ENCODE peak calls at places on chromosome 16, in eight cellular contexts. P, V, I, Y, M, N, U and F are unnamed samples.
A peak's percentile ranks its signal among the peaks of the same experiment; 100 is the strongest.

GRCh38 chr16:20884240-20884556 is 16.0 kb downstream of the DCUN1D3 start:
- DNase-seq in U (no peak), Y (no peak), M (no peak), V (no peak), I (no peak), P (peak; percentile 24), N (no peak), F (peak; percentile 36)

GRCh38 chr16:88904676-88905365 is 38.4 kb upstream of the PABPN1L start:
- DNase-seq in N (no peak), I (no peak), V (no peak), Y (no peak), U (no peak), M (no peak), P (no peak), F (no peak)

GRCh38 chr16:50011707-50012106 is 13.3 kb upstream of the CNEP1R1 start:
- DNase-seq in U (no peak), Y (no peak), M (no peak), I (no peak), P (no peak), N (no peak), V (no peak), F (no peak)

GRCh38 chr16:29645699-29646187 is 17.3 kb upstream of the SPN start:
- DNase-seq in P (no peak), U (no peak), M (no peak), Y (no peak), I (no peak), V (no peak), N (no peak), F (no peak)

GRCh38 chr16:23920446-23920845 is 84.7 kb downstream of the PRKCB start:
- DNase-seq in Y (no peak), N (no peak), I (no peak), U (no peak), V (no peak), P (no peak), M (no peak), F (no peak)

GRCh38 chr16:67884-68789 is 4.3 kb downstream of the RHBDF1 start:
- DNase-seq in M (no peak), I (no peak), P (no peak), U (no peak), V (no peak), Y (no peak), N (peak; percentile 81), F (no peak)

GRCh38 chr16:1911467-1912214 is 6.6 kb downstream of the HS3ST6 start:
- DNase-seq in V (no peak), I (no peak), N (no peak), P (no peak), U (no peak), Y (no peak), M (no peak), F (no peak)

GRCh38 chr16:77288222-77288621 is 89.0 kb downstream of the SYCE1L start:
- DNase-seq in P (no peak), V (no peak), U (no peak), Y (no peak), M (no peak), I (no peak), N (no peak), F (no peak)

GRCh38 chr16:30004811-30005242 is 6.0 kb downstream of the DOC2A start:
- DNase-seq in N (no peak), V (no peak), U (peak; percentile 34), Y (no peak), I (no peak), P (no peak), M (no peak), F (no peak)

GRCh38 chr16:75401697-75402096 is 31.6 kb downstream of the CFDP1 start:
- DNase-seq in V (no peak), Y (no peak), N (no peak), U (no peak), I (no peak), M (no peak), P (no peak), F (no peak)

GRCh38 chr16:56190903-56191806 is at the start of gene GNAO1:
- DNase-seq in N (peak; percentile 91), P (peak; percentile 56), M (peak; percentile 88), V (peak; percentile 81), Y (peak; percentile 69), I (no peak), U (peak; percentile 61), F (peak; percentile 64)

GRCh38 chr16:27980919-27981670 is 82.4 kb downstream of the GSG1L start:
- DNase-seq in N (no peak), I (no peak), P (no peak), M (no peak), V (no peak), Y (no peak), U (no peak), F (no peak)

GRCh38 chr16:73006021-73006420 is 41.9 kb downstream of the ZFHX3 start:
- DNase-seq in U (no peak), V (no peak), M (no peak), Y (no peak), I (no peak), N (no peak), P (no peak), F (no peak)

GRCh38 chr16:1433756-1434155 is 2.9 kb downstream of the PERCC1 start:
- DNase-seq in Y (no peak), P (no peak), V (no peak), I (no peak), N (no peak), M (no peak), U (no peak), F (no peak)

GRCh38 chr16:85461814-85462404 is 151.2 kb upstream of the GSE1 start:
- DNase-seq in P (no peak), M (peak; percentile 70), V (no peak), U (no peak), Y (no peak), I (no peak), N (peak; percentile 82), F (peak; percentile 58)

GRCh38 chr16:84548971-84549844 is 44.7 kb upstream of the MEAK7 start:
- DNase-seq in N (no peak), Y (no peak), P (no peak), U (no peak), V (peak; percentile 39), I (no peak), M (no peak), F (no peak)

GRCh38 chr16:83742076-83742475 is 65.7 kb upstream of the HSBP1 start:
- DNase-seq in U (no peak), M (no peak), Y (no peak), V (no peak), N (no peak), P (no peak), I (no peak), F (no peak)

GRCh38 chr16:20612551-20613470 is 36.6 kb upstream of the ACSM2B start:
- DNase-seq in N (peak; percentile 82), I (no peak), P (no peak), U (peak; percentile 56), M (peak; percentile 47), Y (peak; percentile 77), V (peak; percentile 35), F (no peak)

GRCh38 chr16:86353185-86353584 is 157.1 kb upstream of the FOXF1 start:
- DNase-seq in N (no peak), P (no peak), I (no peak), M (no peak), V (no peak), U (no peak), Y (no peak), F (no peak)

DNA sequence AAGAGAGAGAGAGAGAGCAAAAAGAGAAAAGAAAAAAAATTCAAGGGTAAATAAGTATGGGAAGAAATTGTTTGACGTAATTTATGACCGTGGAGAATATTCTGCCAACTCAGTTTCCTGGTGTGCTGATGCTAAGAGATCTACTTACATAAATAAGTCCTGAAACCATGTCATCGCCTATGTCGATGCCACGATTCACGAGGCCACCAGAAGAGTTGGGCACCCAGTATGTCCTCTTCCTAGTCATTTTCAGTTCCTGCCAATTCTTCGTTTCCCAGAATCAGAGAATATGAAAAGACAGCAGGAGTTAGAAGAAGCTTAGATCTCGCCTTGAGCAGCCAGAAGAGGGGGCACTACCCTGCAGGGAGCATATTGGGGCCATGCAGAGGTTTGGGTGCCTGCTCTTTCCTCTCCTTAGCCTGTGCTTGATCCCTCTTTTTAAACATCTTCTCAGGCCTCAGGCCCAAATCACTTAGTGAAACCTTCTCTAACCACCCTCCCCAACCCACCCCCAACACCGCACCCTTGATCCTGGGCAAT is 12.4 kb upstream of the LONP2 start:
- DNase-seq in N (no peak), I (no peak), Y (peak; percentile 31), M (no peak), U (peak; percentile 44), V (no peak), P (peak; percentile 30), F (peak; percentile 16)
- TF ChIP-seq CTCF in N (no peak), I (no peak), Y (no peak), M (no peak), U (no peak), V (peak; percentile 33), P (no peak), F (no peak)

DNA sequence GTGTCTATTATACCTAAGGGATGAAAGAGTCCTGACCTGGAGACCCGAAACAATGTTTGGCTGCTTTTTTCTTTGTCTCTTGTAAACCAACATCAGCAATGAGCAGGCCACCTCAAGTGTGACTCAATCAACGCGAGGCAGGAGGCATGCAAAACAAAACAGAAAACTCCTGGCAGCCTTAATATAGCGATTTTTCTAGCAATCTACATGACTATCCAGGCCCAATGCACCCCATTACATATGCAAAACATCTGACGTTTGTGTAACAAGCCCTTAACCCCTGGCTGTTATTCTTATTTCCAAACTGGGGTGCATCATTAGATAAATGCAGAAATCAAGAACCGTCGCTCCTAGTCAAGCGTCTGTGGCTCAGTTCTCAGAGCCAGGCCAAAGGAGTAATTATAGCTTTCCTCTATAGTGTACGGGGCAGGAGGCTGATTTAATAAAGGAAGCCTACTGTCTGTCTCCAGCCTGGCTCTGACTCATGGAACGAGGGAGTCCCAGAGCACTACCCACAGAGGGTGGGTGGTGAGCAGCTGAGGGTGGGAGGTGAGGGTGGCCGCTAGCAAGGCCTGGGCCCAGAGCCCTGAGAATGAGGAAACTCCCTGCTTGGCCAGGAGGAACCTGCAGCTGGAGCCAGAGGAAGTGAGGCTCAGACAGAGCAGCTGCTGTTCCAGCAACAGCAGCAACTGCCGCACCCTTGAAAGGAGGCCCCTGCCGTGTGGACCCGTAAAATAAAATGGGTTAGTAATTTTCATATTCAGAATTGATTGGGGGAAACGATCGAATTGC is 43.9 kb downstream of the CHD9 start:
- DNase-seq in V (peak; percentile 88), M (peak; percentile 86), N (peak; percentile 95), P (peak; percentile 85), Y (peak; percentile 64), I (peak; percentile 72), U (peak; percentile 76), F (peak; percentile 93)
- TF ChIP-seq POLR2A in V (no peak), M (peak; percentile 32), N (no peak), P (no peak), Y (no peak), I (no peak), U (no peak), F (no peak)

DNA sequence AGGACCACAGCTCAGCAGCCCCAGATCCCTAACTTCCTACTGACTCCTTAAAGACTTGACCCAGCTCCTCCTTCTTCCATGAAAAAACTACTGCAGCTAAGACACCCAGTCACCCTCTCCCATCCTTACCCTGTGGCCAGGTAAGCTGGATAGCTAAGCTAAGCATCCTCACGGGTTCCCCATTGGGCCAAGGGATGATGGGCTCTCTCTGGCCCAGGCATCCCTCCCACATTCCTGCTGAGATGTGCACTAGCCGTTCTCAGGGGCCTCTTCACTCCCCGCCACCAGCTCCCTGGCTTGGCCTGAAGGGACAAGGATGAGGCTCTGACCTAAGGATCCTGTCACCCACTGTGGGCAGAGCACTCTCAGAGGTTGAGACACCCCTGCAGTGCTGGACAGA is 8.5 kb downstream of the SLC12A4 start:
- DNase-seq in M (no peak), U (no peak), P (no peak), N (no peak), Y (no peak), V (no peak), I (no peak), F (no peak)
- H3K36me3 ChIP-seq in M (no peaks in the 10 kb centered on the region), U (peaks cover 84% of the 10 kb centered on the region), P (no peaks in the 10 kb centered on the region), N (peaks cover 28% of the 10 kb centered on the region), Y (no peaks in the 10 kb centered on the region), V (peaks cover 82% of the 10 kb centered on the region), I (no peaks in the 10 kb centered on the region), F (no peaks in the 10 kb centered on the region)

GRCh38 chr16:81080233-81080632 is 3.2 kb upstream of the C16orf46 start:
- DNase-seq in I (no peak), U (no peak), M (no peak), N (no peak), V (no peak), P (no peak), Y (no peak), F (no peak)
- TF ChIP-seq CTCF in I (no peak), U (no peak), M (no peak), N (no peak), V (no peak), P (no peak), Y (no peak), F (no peak)